ENCODE peak calls at places on chromosomes 6 and 20, in ten cellular contexts. One of them, this sample, is unnamed.

GRCh38 chr20:51542033-51542893 is at the start of gene NFATC2:
- DNase-seq in Peyer's patch: peak; percentile 56
- DNase-seq in left lung: peak; percentile 85
- DNase-seq in fibroblast of lung: no peak
- DNase-seq in cardiac muscle cell: peak; percentile 80
- DNase-seq in stomach: peak; percentile 75
- DNase-seq in lung: peak; percentile 39
- DNase-seq in uterus: peak; percentile 27
- DNase-seq in suprapubic skin: no peak
- DNase-seq in colonic mucosa: peak; percentile 60
- DNase-seq in this sample: peak; percentile 51

GRCh38 chr6:16974387-16974673 is 127.5 kb upstream of the STMND1 start:
- DNase-seq in stomach: no peak
- DNase-seq in suprapubic skin: no peak
- DNase-seq in colonic mucosa: no peak
- DNase-seq in Peyer's patch: no peak
- DNase-seq in left lung: no peak
- DNase-seq in fibroblast of lung: no peak
- DNase-seq in cardiac muscle cell: no peak
- DNase-seq in uterus: no peak
- DNase-seq in lung: no peak
- DNase-seq in this sample: no peak

GRCh38 chr20:58447733-58448391 is 58.8 kb downstream of the VAPB start:
- DNase-seq in suprapubic skin: no peak
- DNase-seq in stomach: peak; percentile 52
- DNase-seq in Peyer's patch: peak; percentile 29
- DNase-seq in cardiac muscle cell: peak; percentile 70
- DNase-seq in lung: peak; percentile 46
- DNase-seq in colonic mucosa: peak; percentile 53
- DNase-seq in fibroblast of lung: peak; percentile 39
- DNase-seq in uterus: no peak
- DNase-seq in left lung: no peak
- DNase-seq in this sample: no peak

GRCh38 chr20:21682576-21682975 is 22.9 kb upstream of the PAX1 start:
- DNase-seq in cardiac muscle cell: peak; percentile 29
- DNase-seq in Peyer's patch: no peak
- DNase-seq in fibroblast of lung: no peak
- DNase-seq in lung: no peak
- DNase-seq in colonic mucosa: no peak
- DNase-seq in left lung: no peak
- DNase-seq in suprapubic skin: no peak
- DNase-seq in uterus: no peak
- DNase-seq in stomach: no peak
- DNase-seq in this sample: no peak

GRCh38 chr6:31791324-31792089 is 4.0 kb downstream of the VARS1 start:
- DNase-seq in suprapubic skin: no peak
- DNase-seq in colonic mucosa: no peak
- DNase-seq in cardiac muscle cell: peak; percentile 78
- DNase-seq in uterus: peak; percentile 64
- DNase-seq in Peyer's patch: peak; percentile 50
- DNase-seq in stomach: peak; percentile 44
- DNase-seq in fibroblast of lung: peak; percentile 22
- DNase-seq in left lung: peak; percentile 49
- DNase-seq in lung: no peak
- DNase-seq in this sample: no peak

GRCh38 chr6:53161481-53162009 is 12.9 kb upstream of the GCM1 start:
- DNase-seq in left lung: no peak
- DNase-seq in colonic mucosa: no peak
- DNase-seq in suprapubic skin: no peak
- DNase-seq in fibroblast of lung: peak; percentile 31
- DNase-seq in uterus: no peak
- DNase-seq in Peyer's patch: no peak
- DNase-seq in lung: no peak
- DNase-seq in cardiac muscle cell: no peak
- DNase-seq in stomach: no peak
- DNase-seq in this sample: no peak

GRCh38 chr6:159874475-159874874 is 16.3 kb upstream of the MAS1 start:
- DNase-seq in Peyer's patch: no peak
- DNase-seq in colonic mucosa: no peak
- DNase-seq in fibroblast of lung: peak; percentile 48
- DNase-seq in lung: no peak
- DNase-seq in suprapubic skin: no peak
- DNase-seq in stomach: peak; percentile 48
- DNase-seq in cardiac muscle cell: no peak
- DNase-seq in left lung: no peak
- DNase-seq in uterus: peak; percentile 50
- DNase-seq in this sample: peak; percentile 59

GRCh38 chr6:98945311-98946005 is 2.3 kb downstream of the FBXL4 start:
- DNase-seq in Peyer's patch: no peak
- DNase-seq in cardiac muscle cell: no peak
- DNase-seq in stomach: no peak
- DNase-seq in lung: no peak
- DNase-seq in fibroblast of lung: no peak
- DNase-seq in suprapubic skin: no peak
- DNase-seq in uterus: no peak
- DNase-seq in colonic mucosa: no peak
- DNase-seq in left lung: no peak
- DNase-seq in this sample: no peak

GRCh38 chr6:141107562-141108160 is 1025.1 kb upstream of the GJE1 start:
- DNase-seq in suprapubic skin: no peak
- DNase-seq in fibroblast of lung: peak; percentile 76
- DNase-seq in stomach: no peak
- DNase-seq in colonic mucosa: no peak
- DNase-seq in Peyer's patch: no peak
- DNase-seq in cardiac muscle cell: no peak
- DNase-seq in uterus: no peak
- DNase-seq in left lung: no peak
- DNase-seq in lung: no peak
- DNase-seq in this sample: no peak

GRCh38 chr6:136051140-136051775 is 198.9 kb downstream of the MTFR2 start:
- DNase-seq in lung: no peak
- DNase-seq in colonic mucosa: no peak
- DNase-seq in Peyer's patch: no peak
- DNase-seq in cardiac muscle cell: no peak
- DNase-seq in uterus: peak; percentile 21
- DNase-seq in suprapubic skin: no peak
- DNase-seq in stomach: no peak
- DNase-seq in fibroblast of lung: peak; percentile 66
- DNase-seq in left lung: no peak
- DNase-seq in this sample: peak; percentile 26

GRCh38 chr6:110363748-110364147 is 5.6 kb upstream of the METTL24 start:
- DNase-seq in left lung: no peak
- DNase-seq in fibroblast of lung: no peak
- DNase-seq in Peyer's patch: no peak
- DNase-seq in uterus: no peak
- DNase-seq in colonic mucosa: no peak
- DNase-seq in lung: no peak
- DNase-seq in cardiac muscle cell: no peak
- DNase-seq in suprapubic skin: no peak
- DNase-seq in stomach: no peak
- DNase-seq in this sample: peak; percentile 19

GRCh38 chr20:651713-652610 is 1.0 kb downstream of the SRXN1 start:
- DNase-seq in colonic mucosa: peak; percentile 32
- DNase-seq in stomach: no peak
- DNase-seq in cardiac muscle cell: peak; percentile 56
- DNase-seq in left lung: no peak
- DNase-seq in suprapubic skin: no peak
- DNase-seq in Peyer's patch: no peak
- DNase-seq in uterus: no peak
- DNase-seq in fibroblast of lung: no peak
- DNase-seq in lung: no peak
- DNase-seq in this sample: no peak

GRCh38 chr20:9279905-9280304 is 211.0 kb downstream of the PLCB4 start:
- DNase-seq in suprapubic skin: no peak
- DNase-seq in fibroblast of lung: no peak
- DNase-seq in colonic mucosa: no peak
- DNase-seq in lung: no peak
- DNase-seq in left lung: no peak
- DNase-seq in uterus: no peak
- DNase-seq in Peyer's patch: no peak
- DNase-seq in cardiac muscle cell: no peak
- DNase-seq in stomach: no peak
- DNase-seq in this sample: peak; percentile 25

GRCh38 chr20:47348539-47349142 is 7.9 kb downstream of the ZMYND8 start:
- DNase-seq in lung: no peak
- DNase-seq in colonic mucosa: no peak
- DNase-seq in fibroblast of lung: peak; percentile 73
- DNase-seq in cardiac muscle cell: no peak
- DNase-seq in uterus: no peak
- DNase-seq in Peyer's patch: no peak
- DNase-seq in suprapubic skin: no peak
- DNase-seq in stomach: no peak
- DNase-seq in left lung: no peak
- DNase-seq in this sample: no peak

DNA sequence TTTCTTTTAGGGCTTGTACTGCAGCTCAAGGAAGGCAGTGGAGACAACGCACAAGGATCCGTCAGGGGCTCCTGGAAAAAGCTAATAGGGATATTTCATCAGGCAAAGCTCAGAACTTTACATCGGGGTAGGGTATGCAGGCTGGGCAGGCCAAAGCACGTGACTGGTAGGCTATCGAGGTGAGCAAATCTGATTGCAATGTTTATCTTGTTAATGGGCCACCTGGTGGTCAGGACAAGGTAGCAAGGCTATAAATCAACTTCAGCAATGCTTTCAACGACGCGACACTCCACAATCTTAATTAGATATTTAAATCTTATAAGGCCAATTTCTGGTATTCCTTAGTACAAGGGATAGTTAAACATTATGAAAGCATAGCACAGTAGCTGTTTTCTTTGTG is 1302.8 kb upstream of the EYS start:
- DNase-seq in colonic mucosa: no peak
- DNase-seq in fibroblast of lung: no peak
- DNase-seq in Peyer's patch: no peak
- DNase-seq in uterus: no peak
- DNase-seq in lung: no peak
- DNase-seq in cardiac muscle cell: no peak
- DNase-seq in left lung: no peak
- DNase-seq in suprapubic skin: no peak
- DNase-seq in stomach: no peak
- DNase-seq in this sample: no peak
- TF ChIP-seq CTCF in colonic mucosa: no peak
- TF ChIP-seq CTCF in fibroblast of lung: no peak
- TF ChIP-seq CTCF in Peyer's patch: no peak
- TF ChIP-seq CTCF in uterus: no peak
- TF ChIP-seq CTCF in lung: no peak
- TF ChIP-seq CTCF in cardiac muscle cell: no peak
- TF ChIP-seq CTCF in left lung: no peak
- TF ChIP-seq CTCF in suprapubic skin: no peak
- TF ChIP-seq CTCF in stomach: no peak
- TF ChIP-seq CTCF in this sample: no peak

GRCh38 chr6:43680583-43681120 is 6.9 kb downstream of the MRPS18A start:
- DNase-seq in stomach: no peak
- DNase-seq in left lung: no peak
- DNase-seq in uterus: no peak
- DNase-seq in Peyer's patch: no peak
- DNase-seq in fibroblast of lung: no peak
- DNase-seq in lung: no peak
- DNase-seq in colonic mucosa: no peak
- DNase-seq in cardiac muscle cell: no peak
- DNase-seq in suprapubic skin: no peak
- DNase-seq in this sample: no peak
- H3K36me3 ChIP-seq in stomach: peaks cover 73% of the 10 kb centered on the region
- H3K36me3 ChIP-seq in left lung: no peaks in the 10 kb centered on the region
- H3K36me3 ChIP-seq in uterus: no peaks in the 10 kb centered on the region
- H3K36me3 ChIP-seq in Peyer's patch: no peaks in the 10 kb centered on the region
- H3K36me3 ChIP-seq in fibroblast of lung: peaks cover 8% of the 10 kb centered on the region
- H3K36me3 ChIP-seq in lung: peaks cover 31% of the 10 kb centered on the region
- H3K36me3 ChIP-seq in colonic mucosa: peaks cover 8% of the 10 kb centered on the region
- H3K36me3 ChIP-seq in cardiac muscle cell: peaks cover 16% of the 10 kb centered on the region
- H3K36me3 ChIP-seq in suprapubic skin: peaks cover 55% of the 10 kb centered on the region
- H3K36me3 ChIP-seq in this sample: peaks cover 6% of the 10 kb centered on the region

GRCh38 chr6:32941412-32941784 is 570 bp upstream of the HLA-DMB start:
- DNase-seq in stomach: no peak
- DNase-seq in colonic mucosa: no peak
- DNase-seq in fibroblast of lung: no peak
- DNase-seq in suprapubic skin: no peak
- DNase-seq in Peyer's patch: peak; percentile 81
- DNase-seq in uterus: no peak
- DNase-seq in cardiac muscle cell: no peak
- DNase-seq in left lung: no peak
- DNase-seq in lung: no peak
- DNase-seq in this sample: no peak
- H3K4me1 ChIP-seq in stomach: peaks cover 21% of the 10 kb centered on the region
- H3K4me1 ChIP-seq in colonic mucosa: peaks cover 3% of the 10 kb centered on the region
- H3K4me1 ChIP-seq in fibroblast of lung: peaks cover 4% of the 10 kb centered on the region
- H3K4me1 ChIP-seq in suprapubic skin: peaks cover 10% of the 10 kb centered on the region
- H3K4me1 ChIP-seq in Peyer's patch: no peaks in the 10 kb centered on the region
- H3K4me1 ChIP-seq in uterus: no peaks in the 10 kb centered on the region
- H3K4me1 ChIP-seq in cardiac muscle cell: no peaks in the 10 kb centered on the region
- H3K4me1 ChIP-seq in left lung: peaks cover 87% of the 10 kb centered on the region
- H3K4me1 ChIP-seq in lung: no peaks in the 10 kb centered on the region
- H3K4me1 ChIP-seq in this sample: peaks cover 15% of the 10 kb centered on the region

GRCh38 chr6:11265932-11266331 is 33.5 kb upstream of the NEDD9 start:
- DNase-seq in Peyer's patch: no peak
- DNase-seq in fibroblast of lung: no peak
- DNase-seq in suprapubic skin: no peak
- DNase-seq in lung: no peak
- DNase-seq in stomach: no peak
- DNase-seq in left lung: no peak
- DNase-seq in colonic mucosa: no peak
- DNase-seq in cardiac muscle cell: no peak
- DNase-seq in uterus: no peak
- DNase-seq in this sample: no peak

GRCh38 chr6:11262231-11262630 is 29.8 kb upstream of the NEDD9 start:
- DNase-seq in Peyer's patch: no peak
- DNase-seq in fibroblast of lung: peak; percentile 44
- DNase-seq in left lung: no peak
- DNase-seq in uterus: no peak
- DNase-seq in stomach: no peak
- DNase-seq in suprapubic skin: no peak
- DNase-seq in colonic mucosa: no peak
- DNase-seq in lung: no peak
- DNase-seq in cardiac muscle cell: no peak
- DNase-seq in this sample: no peak

GRCh38 chr6:11260249-11261038 is 28.0 kb upstream of the NEDD9 start:
- DNase-seq in suprapubic skin: no peak
- DNase-seq in colonic mucosa: no peak
- DNase-seq in cardiac muscle cell: no peak
- DNase-seq in left lung: no peak
- DNase-seq in stomach: no peak
- DNase-seq in fibroblast of lung: no peak
- DNase-seq in uterus: no peak
- DNase-seq in lung: no peak
- DNase-seq in Peyer's patch: no peak
- DNase-seq in this sample: no peak

GRCh38 chr6:11263185-11263817 is 30.8 kb upstream of the NEDD9 start:
- DNase-seq in suprapubic skin: no peak
- DNase-seq in fibroblast of lung: peak; percentile 85
- DNase-seq in uterus: peak; percentile 59
- DNase-seq in Peyer's patch: no peak
- DNase-seq in lung: peak; percentile 82
- DNase-seq in stomach: peak; percentile 75
- DNase-seq in colonic mucosa: peak; percentile 65
- DNase-seq in cardiac muscle cell: peak; percentile 72
- DNase-seq in left lung: no peak
- DNase-seq in this sample: no peak

DNA sequence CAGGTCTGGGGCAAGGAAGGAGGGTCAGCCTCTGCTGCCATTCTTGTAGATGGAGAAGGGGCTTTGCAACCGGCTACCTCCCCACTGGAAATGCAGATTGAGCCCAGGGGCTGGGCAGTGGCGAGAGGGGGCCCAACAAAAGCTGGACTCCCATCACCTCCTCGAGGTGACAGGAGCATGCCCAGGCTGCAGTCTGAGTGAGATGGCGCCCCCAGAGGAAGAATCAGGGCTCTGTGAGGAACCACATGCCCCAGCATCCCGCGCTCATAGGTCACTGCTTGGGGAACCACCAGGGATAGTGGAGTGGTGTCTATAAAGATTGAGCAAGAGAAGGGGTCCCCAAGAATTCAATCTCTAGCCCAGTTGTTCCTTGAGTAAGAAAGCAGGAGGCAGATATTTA is 31.6 kb upstream of the NEDD9 start:
- DNase-seq in suprapubic skin: no peak
- DNase-seq in colonic mucosa: no peak
- DNase-seq in stomach: no peak
- DNase-seq in uterus: no peak
- DNase-seq in lung: no peak
- DNase-seq in cardiac muscle cell: no peak
- DNase-seq in left lung: no peak
- DNase-seq in fibroblast of lung: no peak
- DNase-seq in Peyer's patch: no peak
- DNase-seq in this sample: no peak
- TF ChIP-seq CTCF in suprapubic skin: no peak
- TF ChIP-seq CTCF in colonic mucosa: no peak
- TF ChIP-seq CTCF in stomach: no peak
- TF ChIP-seq CTCF in uterus: no peak
- TF ChIP-seq CTCF in lung: no peak
- TF ChIP-seq CTCF in cardiac muscle cell: no peak
- TF ChIP-seq CTCF in left lung: no peak
- TF ChIP-seq CTCF in fibroblast of lung: no peak
- TF ChIP-seq CTCF in Peyer's patch: no peak
- TF ChIP-seq CTCF in this sample: no peak

This sample was measured in heart right ventricle.